ENCODE peak calls at places on chromosomes 6 and 20, in eight cellular contexts. Y is stimulated activated CD4-positive, alpha-beta T cell treated with anti-CD3 and anti-CD28 coated beads, Interleukin-15, amount 100 ng/mL, for 24 hours; V is NCI-H2081; T is activated CD4-positive, alpha-beta T cell treated with anti-CD3 and anti-CD28 coated beads, Interleukin-2, amount 50 U/mL, for 48 hours; X is fibroblast of mammary gland; J is pancreas; S is effector CD4-positive, alpha-beta T cell; D is right cardiac atrium. U is an unnamed sample.

GRCh38 chr6:91608428-91608827 is 1021.6 kb upstream of the MAP3K7 start:
- DNase-seq in Y (no peak), V (no peak), T (no peak), X (no peak), J (no peak), S (no peak), D (no peak), U (no peak)

GRCh38 chr6:155372256-155372655 is 58.0 kb upstream of the TFB1M start:
- DNase-seq in Y (no peak), V (no peak), T (no peak), X (no peak), J (no peak), S (no peak), D (no peak), U (no peak)

GRCh38 chr6:4577406-4577805 is 198.8 kb upstream of the CDYL start:
- DNase-seq in Y (no peak), V (no peak), T (no peak), X (peak), J (peak), S (no peak), D (no peak), U (no peak)

GRCh38 chr20:59456342-59457132 is 147.8 kb upstream of the PHACTR3 start:
- DNase-seq in Y (no peak), V (no peak), T (no peak), X (no peak), J (no peak), S (no peak), D (no peak), U (no peak)

GRCh38 chr20:18276821-18277220 is 11.5 kb upstream of the ZNF133 start:
- DNase-seq in Y (peak), V (peak), T (peak), X (peak), J (peak), S (peak), D (peak), U (peak)

GRCh38 chr20:45372646-45373352 is 5.3 kb downstream of the TP53TG5 start:
- DNase-seq in Y (no peak), V (no peak), T (no peak), X (no peak), J (no peak), S (no peak), D (peak), U (no peak)

GRCh38 chr6:93423542-93423941 is 4.2 kb upstream of the EPHA7 start:
- DNase-seq in Y (peak), V (peak), T (no peak), X (peak), J (peak), S (no peak), D (no peak), U (no peak)

GRCh38 chr6:77561768-77562314 is 91.0 kb upstream of the MEI4 start:
- DNase-seq in Y (no peak), V (no peak), T (no peak), X (peak), J (no peak), S (no peak), D (no peak), U (no peak)

GRCh38 chr6:146369866-146370265 is 173.8 kb upstream of the RAB32 start:
- DNase-seq in Y (no peak), V (no peak), T (no peak), X (no peak), J (no peak), S (no peak), D (no peak), U (no peak)

GRCh38 chr6:3766219-3766618 is 14.7 kb upstream of the PXDC1 start:
- DNase-seq in Y (no peak), V (no peak), T (no peak), X (no peak), J (no peak), S (no peak), D (no peak), U (no peak)

GRCh38 chr6:122063090-122063489 is 336.4 kb upstream of the HSF2 start:
- DNase-seq in Y (no peak), V (peak), T (no peak), X (no peak), J (no peak), S (no peak), D (no peak), U (no peak)

GRCh38 chr6:100464910-100465700 is at the start of gene SIM1:
- DNase-seq in Y (peak), V (no peak), T (no peak), X (peak), J (peak), S (no peak), D (peak), U (no peak)

GRCh38 chr20:6094565-6094964 is 28.3 kb downstream of the FERMT1 start:
- DNase-seq in Y (no peak), V (no peak), T (no peak), X (no peak), J (no peak), S (no peak), D (no peak), U (no peak)

GRCh38 chr6:111992851-111993250 is 61.1 kb upstream of the CCN6 start:
- DNase-seq in Y (peak), V (peak), T (peak), X (peak), J (no peak), S (peak), D (no peak), U (no peak)

GRCh38 chr6:127202676-127203075 is 64.0 kb upstream of the RNF146 start:
- DNase-seq in Y (no peak), V (no peak), T (no peak), X (peak), J (no peak), S (no peak), D (no peak), U (no peak)

GRCh38 chr20:25063546-25063945 is 5.6 kb upstream of the ACSS1 start:
- DNase-seq in Y (no peak), V (no peak), T (no peak), X (no peak), J (no peak), S (no peak), D (no peak), U (no peak)

GRCh38 chr20:45087115-45087785 is 13.7 kb downstream of the KCNS1 start:
- DNase-seq in Y (no peak), V (no peak), T (no peak), X (no peak), J (no peak), S (no peak), D (no peak), U (no peak)

GRCh38 chr20:21714297-21715192 is 9.1 kb downstream of the PAX1 start:
- DNase-seq in Y (no peak), V (no peak), T (no peak), X (no peak), J (no peak), S (no peak), D (no peak), U (no peak)

GRCh38 chr6:143955971-143956370 is 52.1 kb downstream of the PLAGL1 start:
- DNase-seq in Y (no peak), V (no peak), T (no peak), X (peak), J (no peak), S (no peak), D (no peak), U (no peak)

GRCh38 chr6:95228636-95229035 is 348.7 kb upstream of the MANEA start:
- DNase-seq in Y (no peak), V (no peak), T (no peak), X (no peak), J (no peak), S (no peak), D (no peak), U (no peak)

GRCh38 chr20:17626217-17627007 is 55.6 kb downstream of the RRBP1 start:
- DNase-seq in Y (no peak), V (no peak), T (no peak), X (no peak), J (peak), S (no peak), D (peak), U (no peak)

GRCh38 chr6:161137320-161137719 is 136.5 kb downstream of the AGPAT4 start:
- DNase-seq in Y (no peak), V (no peak), T (no peak), X (no peak), J (no peak), S (no peak), D (no peak), U (no peak)

GRCh38 chr20:9608639-9609440 is 94.5 kb downstream of the LAMP5 start:
- DNase-seq in Y (no peak), V (peak), T (no peak), X (no peak), J (no peak), S (no peak), D (no peak), U (no peak)

GRCh38 chr20:21155268-21155667 is 29.4 kb downstream of the KIZ start:
- DNase-seq in Y (no peak), V (no peak), T (no peak), X (no peak), J (no peak), S (no peak), D (no peak), U (no peak)

GRCh38 chr6:73514746-73515110 is 6.1 kb downstream of the EEF1A1 start:
- DNase-seq in Y (peak), V (no peak), T (no peak), X (no peak), J (no peak), S (no peak), D (no peak), U (no peak)

GRCh38 chr20:3714092-3714491 is 1.7 kb upstream of the SIGLEC1 start:
- DNase-seq in Y (no peak), V (no peak), T (no peak), X (no peak), J (no peak), S (no peak), D (no peak), U (no peak)

GRCh38 chr6:119594907-119595306 is 245.3 kb upstream of the MAN1A1 start:
- DNase-seq in Y (no peak), V (no peak), T (no peak), X (no peak), J (no peak), S (no peak), D (no peak), U (no peak)

GRCh38 chr6:27797960-27798359 is 114.2 kb downstream of the OR2B2 start:
- DNase-seq in Y (no peak), V (no peak), T (no peak), X (no peak), J (no peak), S (no peak), D (no peak), U (no peak)

GRCh38 chr6:113949499-113949898 is 21.4 kb downstream of the HDAC2 start:
- DNase-seq in Y (no peak), V (no peak), T (no peak), X (no peak), J (no peak), S (no peak), D (no peak), U (no peak)

GRCh38 chr6:5025911-5026819 is 22.3 kb upstream of the RPP40 start:
- DNase-seq in Y (no peak), V (no peak), T (no peak), X (peak), J (peak), S (no peak), D (peak), U (peak)

GRCh38 chr6:162443101-162443500 is 284.5 kb downstream of the PRKN start:
- DNase-seq in Y (no peak), V (no peak), T (no peak), X (no peak), J (peak), S (no peak), D (no peak), U (no peak)

GRCh38 chr6:34556031-34556471 is at the start of gene SPDEF:
- DNase-seq in Y (no peak), V (no peak), T (no peak), X (no peak), J (no peak), S (no peak), D (no peak), U (no peak)

GRCh38 chr6:157123245-157123644 is 200.1 kb downstream of the TMEM242 start:
- DNase-seq in Y (no peak), V (no peak), T (no peak), X (no peak), J (no peak), S (no peak), D (peak), U (no peak)

U was measured in K562.